ENCODE peak calls at places on chromosome 14, in ten cellular contexts. P is lower leg skin; X is heart right ventricle; Z is IMR-90; B is astrocyte of the spinal cord; H is psoas muscle; J is bronchial epithelial cell; K is CD8-positive, alpha-beta T cell; N is Caco-2; F is GM10248. U is an unnamed sample.

GRCh38 chr14:95564060-95564459 is 29.2 kb downstream of the GLRX5 start:
- DNase-seq in P (no peak), X (no peak), Z (peak), B (peak), H (peak), J (no peak), K (no peak), N (no peak), F (no peak), U (no peak)

GRCh38 chr14:70871863-70872677 is 35.2 kb upstream of the PCNX1 start:
- DNase-seq in P (no peak), X (no peak), Z (no peak), B (no peak), H (no peak), J (no peak), K (no peak), N (no peak), F (peak), U (no peak)

GRCh38 chr14:73694083-73694482 is 20.1 kb downstream of the PNMA1 start:
- DNase-seq in P (no peak), X (no peak), Z (no peak), B (no peak), H (no peak), J (no peak), K (no peak), N (no peak), F (no peak), U (no peak)

GRCh38 chr14:72560331-72560730 is 333.6 kb downstream of the DPF3 start:
- DNase-seq in P (no peak), X (no peak), Z (no peak), B (no peak), H (no peak), J (no peak), K (no peak), N (no peak), F (no peak), U (no peak)

GRCh38 chr14:73125746-73126145 is 10.6 kb upstream of the PSEN1 start:
- DNase-seq in P (no peak), X (no peak), Z (no peak), B (no peak), H (no peak), J (no peak), K (no peak), N (no peak), F (no peak), U (no peak)

GRCh38 chr14:23539209-23539866 is 12.2 kb downstream of the ZFHX2 start:
- DNase-seq in P (no peak), X (no peak), Z (peak), B (peak), H (no peak), J (peak), K (no peak), N (no peak), F (peak), U (peak)

GRCh38 chr14:45785240-45785639 is 532.2 kb upstream of the MIS18BP1 start:
- DNase-seq in P (no peak), X (no peak), Z (no peak), B (no peak), H (no peak), J (peak), K (no peak), N (peak), F (no peak), U (peak)

GRCh38 chr14:38135096-38135495 is 72.6 kb upstream of the SSTR1 start:
- DNase-seq in P (no peak), X (no peak), Z (no peak), B (no peak), H (no peak), J (no peak), K (no peak), N (no peak), F (no peak), U (no peak)

GRCh38 chr14:105201928-105202513 is 20.9 kb upstream of the NUDT14 start:
- DNase-seq in P (no peak), X (no peak), Z (no peak), B (no peak), H (no peak), J (no peak), K (no peak), N (no peak), F (peak), U (no peak)

GRCh38 chr14:20998674-20999366 is at the start of gene SLC39A2:
- DNase-seq in P (peak), X (peak), Z (peak), B (peak), H (peak), J (peak), K (no peak), N (no peak), F (no peak), U (peak)

GRCh38 chr14:100155049-100155621 is 4.3 kb downstream of the DEGS2 start:
- DNase-seq in P (no peak), X (no peak), Z (no peak), B (no peak), H (no peak), J (peak), K (no peak), N (no peak), F (no peak), U (peak)

GRCh38 chr14:22883191-22883976 is at the start of gene REM2:
- DNase-seq in P (no peak), X (no peak), Z (no peak), B (no peak), H (no peak), J (no peak), K (no peak), N (no peak), F (no peak), U (no peak)

GRCh38 chr14:68181395-68182326 is 362.1 kb downstream of the RAD51B start:
- DNase-seq in P (no peak), X (no peak), Z (peak), B (peak), H (no peak), J (peak), K (no peak), N (no peak), F (peak), U (peak)

GRCh38 chr14:72904840-72905561 is 11.1 kb upstream of the DPF3 start:
- DNase-seq in P (no peak), X (peak), Z (peak), B (peak), H (peak), J (peak), K (peak), N (peak), F (peak), U (peak)

GRCh38 chr14:83300454-83301064 is 1766.9 kb upstream of the SEL1L start:
- DNase-seq in P (no peak), X (no peak), Z (peak), B (peak), H (no peak), J (peak), K (no peak), N (no peak), F (no peak), U (peak)

GRCh38 chr14:85172290-85172689 is 357.7 kb upstream of the FLRT2 start:
- DNase-seq in P (no peak), X (no peak), Z (no peak), B (no peak), H (no peak), J (peak), K (no peak), N (no peak), F (no peak), U (peak)

GRCh38 chr14:81222694-81223093 is 1.9 kb upstream of the GTF2A1 start:
- DNase-seq in P (no peak), X (no peak), Z (no peak), B (no peak), H (no peak), J (no peak), K (no peak), N (no peak), F (no peak), U (no peak)

GRCh38 chr14:26137161-26137560 is 460.7 kb downstream of the NOVA1 start:
- DNase-seq in P (no peak), X (no peak), Z (no peak), B (no peak), H (no peak), J (no peak), K (no peak), N (no peak), F (no peak), U (no peak)

GRCh38 chr14:51317373-51317772 is 77.3 kb downstream of the TMX1 start:
- DNase-seq in P (no peak), X (no peak), Z (peak), B (no peak), H (no peak), J (no peak), K (no peak), N (no peak), F (no peak), U (no peak)

GRCh38 chr14:58808828-58809227 is 171.1 kb downstream of the DACT1 start:
- DNase-seq in P (no peak), X (no peak), Z (peak), B (peak), H (no peak), J (peak), K (no peak), N (no peak), F (no peak), U (peak)

GRCh38 chr14:64800000-64800399 is 79.7 kb downstream of the SPTB start:
- DNase-seq in P (no peak), X (peak), Z (peak), B (peak), H (no peak), J (peak), K (no peak), N (no peak), F (no peak), U (peak)

GRCh38 chr14:68633131-68633991 is 159.5 kb downstream of the ZFP36L1 start:
- DNase-seq in P (peak), X (peak), Z (no peak), B (peak), H (no peak), J (no peak), K (no peak), N (no peak), F (peak), U (no peak)

GRCh38 chr14:92553456-92553855 is 39.9 kb downstream of the RIN3 start:
- DNase-seq in P (no peak), X (no peak), Z (peak), B (peak), H (no peak), J (no peak), K (no peak), N (no peak), F (no peak), U (no peak)

GRCh38 chr14:64556526-64556925 is 6.8 kb downstream of the PPP1R36 start:
- DNase-seq in P (no peak), X (no peak), Z (peak), B (no peak), H (no peak), J (peak), K (no peak), N (no peak), F (no peak), U (peak)

GRCh38 chr14:31510222-31510621 is 22.4 kb upstream of the GPR33 start:
- DNase-seq in P (no peak), X (no peak), Z (peak), B (peak), H (no peak), J (peak), K (no peak), N (no peak), F (peak), U (peak)
- TF ChIP-seq CTCF in P (no peak), X (peak), Z (peak), B (no peak), H (peak), J (peak), K (peak), N (peak), F (peak), U (peak)

DNA sequence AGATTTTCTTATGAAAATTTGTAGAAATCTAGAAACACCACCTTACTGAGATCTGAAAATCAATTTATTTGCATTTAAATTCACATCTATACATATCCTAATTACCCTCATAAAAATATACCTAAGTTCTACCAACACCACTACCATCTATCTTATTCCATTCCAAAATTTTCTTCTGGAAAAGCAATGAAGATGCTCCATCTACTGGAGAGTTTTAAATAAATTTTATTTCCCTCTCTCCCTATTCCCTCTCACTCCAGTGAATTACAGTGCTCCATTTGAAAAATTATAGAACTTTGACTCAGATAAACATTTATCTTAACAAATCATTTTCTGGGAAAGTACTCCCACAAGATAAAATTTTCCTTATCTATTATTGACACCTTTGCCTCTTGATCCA is 2.3 kb upstream of the C14orf39 start:
- DNase-seq in P (no peak), X (no peak), Z (no peak), B (no peak), H (no peak), J (peak), K (no peak), N (no peak), F (no peak), U (no peak)
- TF ChIP-seq CTCF in P (no peak), X (peak), Z (peak), B (no peak), H (no peak), J (peak), K (no peak), N (peak), F (no peak), U (peak)

GRCh38 chr14:78785265-78785664 is 615.1 kb downstream of the NRXN3 start:
- DNase-seq in P (no peak), X (no peak), Z (no peak), B (no peak), H (no peak), J (peak), K (no peak), N (no peak), F (no peak), U (peak)

GRCh38 chr14:78788467-78789360 is 618.5 kb downstream of the NRXN3 start:
- DNase-seq in P (no peak), X (no peak), Z (no peak), B (no peak), H (no peak), J (peak), K (no peak), N (no peak), F (no peak), U (peak)

GRCh38 chr14:78790262-78790661 is 620.1 kb downstream of the NRXN3 start:
- DNase-seq in P (no peak), X (no peak), Z (no peak), B (no peak), H (no peak), J (peak), K (no peak), N (no peak), F (no peak), U (no peak)
- TF ChIP-seq CTCF in P (no peak), X (no peak), Z (no peak), B (no peak), H (no peak), J (no peak), K (no peak), N (peak), F (no peak), U (peak)

GRCh38 chr14:102541771-102542170 is 32.2 kb upstream of the ANKRD9 start:
- DNase-seq in P (no peak), X (no peak), Z (no peak), B (no peak), H (no peak), J (no peak), K (no peak), N (no peak), F (no peak), U (no peak)

GRCh38 chr14:102544034-102544744 is 34.6 kb upstream of the ANKRD9 start:
- DNase-seq in P (no peak), X (no peak), Z (no peak), B (no peak), H (no peak), J (no peak), K (no peak), N (no peak), F (no peak), U (peak)

GRCh38 chr14:102547067-102547466 is 37.5 kb upstream of the ANKRD9 start:
- DNase-seq in P (no peak), X (no peak), Z (no peak), B (no peak), H (no peak), J (no peak), K (no peak), N (no peak), F (no peak), U (no peak)

GRCh38 chr14:102544745-102545460 is 35.3 kb upstream of the ANKRD9 start:
- DNase-seq in P (no peak), X (no peak), Z (no peak), B (no peak), H (no peak), J (no peak), K (no peak), N (no peak), F (no peak), U (no peak)

GRCh38 chr14:102545461-102546265 is 36.1 kb upstream of the ANKRD9 start:
- DNase-seq in P (no peak), X (no peak), Z (peak), B (no peak), H (no peak), J (no peak), K (no peak), N (no peak), F (no peak), U (no peak)
- TF ChIP-seq CTCF in P (no peak), X (no peak), Z (no peak), B (peak), H (no peak), J (no peak), K (no peak), N (no peak), F (no peak), U (no peak)

DNA sequence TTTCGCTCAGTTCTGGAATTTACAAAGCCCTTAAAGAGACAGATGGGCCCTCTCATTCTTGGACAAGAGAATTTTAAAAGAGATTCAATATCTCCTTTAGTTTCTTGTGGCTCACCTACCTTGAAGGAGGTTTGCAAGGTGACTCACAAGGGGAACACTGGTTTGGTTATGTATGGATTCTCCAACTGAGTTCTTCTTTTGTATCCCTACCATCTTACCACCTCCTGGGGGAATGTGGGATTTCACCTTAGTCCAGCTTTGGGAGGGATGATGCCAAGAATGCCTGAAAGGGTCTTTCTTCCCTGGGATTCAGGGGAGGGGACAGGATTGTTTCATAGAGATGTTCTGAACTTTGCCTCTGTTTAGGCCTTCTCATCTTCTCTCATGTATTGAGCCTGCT is 3.7 kb downstream of the PPP4R4 start:
- DNase-seq in P (no peak), X (no peak), Z (no peak), B (no peak), H (no peak), J (peak), K (no peak), N (no peak), F (no peak), U (peak)
- TF ChIP-seq CTCF in P (no peak), X (no peak), Z (no peak), B (no peak), H (no peak), J (no peak), K (no peak), N (no peak), F (no peak), U (no peak)

DNA sequence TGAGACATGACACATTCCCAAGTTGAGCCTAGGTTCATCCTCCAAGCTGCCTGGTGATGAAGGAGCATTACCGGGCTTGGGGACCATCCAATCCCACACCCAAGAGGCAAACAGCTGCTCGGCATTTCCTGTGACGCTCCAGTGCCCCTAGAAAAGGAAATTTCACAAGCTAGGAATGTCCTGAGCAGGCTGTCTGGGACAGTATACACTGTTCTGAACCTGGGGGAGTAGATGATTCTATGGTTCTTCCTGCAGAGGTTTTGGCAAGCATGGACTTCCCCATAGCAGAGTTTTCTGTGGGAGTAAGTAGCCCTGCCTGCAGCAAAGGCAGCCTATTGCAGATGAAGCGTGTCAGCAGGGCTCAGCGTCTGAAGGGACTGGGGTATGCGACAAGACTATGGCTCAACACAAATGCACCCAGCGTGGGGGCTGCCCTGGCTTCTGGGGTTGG is 47.4 kb upstream of the SRSF5 start:
- DNase-seq in P (no peak), X (peak), Z (peak), B (peak), H (peak), J (peak), K (no peak), N (no peak), F (no peak), U (peak)
- TF ChIP-seq CTCF in P (no peak), X (no peak), Z (no peak), B (no peak), H (no peak), J (no peak), K (no peak), N (no peak), F (no peak), U (no peak)

GRCh38 chr14:93804654-93805053 is 16.4 kb upstream of the PRIMA1 start:
- DNase-seq in P (no peak), X (no peak), Z (no peak), B (no peak), H (no peak), J (no peak), K (no peak), N (no peak), F (no peak), U (no peak)
- TF ChIP-seq CTCF in P (no peak), X (no peak), Z (no peak), B (no peak), H (no peak), J (peak), K (no peak), N (no peak), F (no peak), U (no peak)

GRCh38 chr14:47917344-47917954 is 242.0 kb upstream of the MDGA2 start:
- DNase-seq in P (no peak), X (no peak), Z (peak), B (peak), H (no peak), J (peak), K (no peak), N (no peak), F (no peak), U (peak)
- TF ChIP-seq CTCF in P (no peak), X (peak), Z (peak), B (peak), H (no peak), J (peak), K (no peak), N (peak), F (peak), U (peak)

GRCh38 chr14:90905531-90905930 is 89.3 kb upstream of the TTC7B start:
- DNase-seq in P (no peak), X (no peak), Z (no peak), B (no peak), H (no peak), J (peak), K (no peak), N (no peak), F (peak), U (no peak)

GRCh38 chr14:90903101-90903500 is 86.9 kb upstream of the TTC7B start:
- DNase-seq in P (no peak), X (peak), Z (peak), B (peak), H (peak), J (peak), K (peak), N (peak), F (peak), U (peak)

GRCh38 chr14:90897022-90897421 is 80.8 kb upstream of the TTC7B start:
- DNase-seq in P (no peak), X (no peak), Z (no peak), B (no peak), H (no peak), J (no peak), K (no peak), N (no peak), F (no peak), U (no peak)

GRCh38 chr14:90900712-90901111 is 84.5 kb upstream of the TTC7B start:
- DNase-seq in P (no peak), X (no peak), Z (peak), B (peak), H (no peak), J (peak), K (no peak), N (no peak), F (no peak), U (no peak)
- TF ChIP-seq CTCF in P (no peak), X (peak), Z (peak), B (no peak), H (peak), J (no peak), K (no peak), N (no peak), F (no peak), U (no peak)